ENCODE peak calls at places on chromosomes 16 and 17, in five cellular contexts. One of them, this sample, is unnamed.

GRCh38 chr16:7437843-7438242 is 105.2 kb downstream of the RBFOX1 start:
- DNase-seq in HepG2: no peak
- DNase-seq in GM12878: no peak
- DNase-seq in A549: no peak
- DNase-seq in K562: no peak
- DNase-seq in this sample: no peak

GRCh38 chr16:85445779-85446222 is 167.3 kb upstream of the GSE1 start:
- DNase-seq in HepG2: no peak
- DNase-seq in GM12878: no peak
- DNase-seq in A549: no peak
- DNase-seq in K562: no peak
- DNase-seq in this sample: no peak

GRCh38 chr17:82689077-82689476 is 9.4 kb downstream of the RAB40B start:
- DNase-seq in HepG2: no peak
- DNase-seq in GM12878: no peak
- DNase-seq in A549: no peak
- DNase-seq in K562: no peak
- DNase-seq in this sample: no peak

GRCh38 chr16:66510298-66510697 is 39.6 kb downstream of the TK2 start:
- DNase-seq in HepG2: no peak
- DNase-seq in GM12878: no peak
- DNase-seq in A549: no peak
- DNase-seq in K562: no peak
- DNase-seq in this sample: no peak

GRCh38 chr17:27339836-27340550 is 46.1 kb downstream of the WSB1 start:
- DNase-seq in HepG2: peak; percentile 46
- DNase-seq in GM12878: no peak
- DNase-seq in A549: peak; percentile 46
- DNase-seq in K562: peak; percentile 93
- DNase-seq in this sample: no peak

GRCh38 chr17:59001158-59001814 is 105.4 kb downstream of the TRIM37 start:
- DNase-seq in HepG2: no peak
- DNase-seq in GM12878: peak; percentile 88
- DNase-seq in A549: no peak
- DNase-seq in K562: peak; percentile 19
- DNase-seq in this sample: peak; percentile 51

GRCh38 chr17:50872710-50873424 is 6.7 kb upstream of the TOB1 start:
- DNase-seq in HepG2: no peak
- DNase-seq in GM12878: no peak
- DNase-seq in A549: no peak
- DNase-seq in K562: no peak
- DNase-seq in this sample: no peak

GRCh38 chr17:72558971-72559476 is 438.2 kb downstream of the SOX9 start:
- DNase-seq in HepG2: no peak
- DNase-seq in GM12878: no peak
- DNase-seq in A549: no peak
- DNase-seq in K562: no peak
- DNase-seq in this sample: no peak

GRCh38 chr17:5249615-5250014 is 15.0 kb upstream of the SCIMP start:
- DNase-seq in HepG2: peak; percentile 71
- DNase-seq in GM12878: no peak
- DNase-seq in A549: peak; percentile 83
- DNase-seq in K562: peak; percentile 55
- DNase-seq in this sample: peak; percentile 81

GRCh38 chr17:5254414-5254813 is 19.8 kb upstream of the SCIMP start:
- DNase-seq in HepG2: no peak
- DNase-seq in GM12878: no peak
- DNase-seq in A549: no peak
- DNase-seq in K562: no peak
- DNase-seq in this sample: no peak

DNA sequence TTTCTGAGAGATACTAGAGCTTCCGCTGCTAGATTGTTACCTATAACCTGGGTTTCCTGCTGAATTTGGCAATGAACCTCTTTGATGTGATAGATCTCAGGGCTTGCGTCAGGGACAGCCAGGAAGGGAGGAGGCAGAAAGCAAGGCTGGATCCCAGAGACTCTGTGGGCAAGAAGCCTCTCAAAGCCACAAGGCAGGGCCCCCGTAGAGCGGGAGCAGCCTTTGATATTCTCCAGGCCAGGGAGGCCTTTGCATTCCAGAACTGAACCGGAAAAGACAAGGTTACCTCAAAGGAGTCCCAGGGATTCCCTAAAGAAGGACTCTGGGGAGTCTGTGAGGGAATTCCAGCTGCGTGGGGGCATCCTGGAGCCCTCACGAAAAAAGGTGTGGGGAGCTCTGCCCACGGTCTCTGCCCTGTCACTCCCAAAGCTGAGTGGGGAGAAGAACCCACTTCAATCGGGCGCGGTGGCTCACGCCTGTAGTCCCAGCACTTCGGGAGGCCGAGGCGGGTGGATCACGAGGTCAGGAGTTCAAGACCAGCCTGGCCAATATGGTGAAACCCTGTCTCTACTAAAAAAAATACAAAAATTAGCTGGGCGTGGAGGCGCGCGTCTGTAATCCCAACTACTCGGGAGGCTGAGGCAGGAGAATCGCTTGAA is 14.3 kb upstream of the SCIMP start:
- DNase-seq in HepG2: no peak
- DNase-seq in GM12878: no peak
- DNase-seq in A549: no peak
- DNase-seq in K562: no peak
- DNase-seq in this sample: peak; percentile 48
- TF ChIP-seq JUNB in HepG2: no peak
- TF ChIP-seq JUNB in GM12878: no peak
- TF ChIP-seq JUNB in A549: no peak
- TF ChIP-seq JUNB in K562: no peak
- TF ChIP-seq JUNB in this sample: no peak

GRCh38 chr17:31310260-31310659 is 3.6 kb downstream of the EVI2B start:
- DNase-seq in HepG2: no peak
- DNase-seq in GM12878: no peak
- DNase-seq in A549: no peak
- DNase-seq in K562: no peak
- DNase-seq in this sample: no peak

GRCh38 chr17:31308372-31308905 is 5.4 kb downstream of the EVI2B start:
- DNase-seq in HepG2: no peak
- DNase-seq in GM12878: no peak
- DNase-seq in A549: no peak
- DNase-seq in K562: peak; percentile 16
- DNase-seq in this sample: no peak

GRCh38 chr17:31307640-31308039 is 6.2 kb downstream of the EVI2B start:
- DNase-seq in HepG2: no peak
- DNase-seq in GM12878: no peak
- DNase-seq in A549: no peak
- DNase-seq in K562: no peak
- DNase-seq in this sample: no peak

GRCh38 chr17:31309525-31309924 is 4.3 kb downstream of the EVI2B start:
- DNase-seq in HepG2: no peak
- DNase-seq in GM12878: peak; percentile 65
- DNase-seq in A549: no peak
- DNase-seq in K562: no peak
- DNase-seq in this sample: no peak

DNA sequence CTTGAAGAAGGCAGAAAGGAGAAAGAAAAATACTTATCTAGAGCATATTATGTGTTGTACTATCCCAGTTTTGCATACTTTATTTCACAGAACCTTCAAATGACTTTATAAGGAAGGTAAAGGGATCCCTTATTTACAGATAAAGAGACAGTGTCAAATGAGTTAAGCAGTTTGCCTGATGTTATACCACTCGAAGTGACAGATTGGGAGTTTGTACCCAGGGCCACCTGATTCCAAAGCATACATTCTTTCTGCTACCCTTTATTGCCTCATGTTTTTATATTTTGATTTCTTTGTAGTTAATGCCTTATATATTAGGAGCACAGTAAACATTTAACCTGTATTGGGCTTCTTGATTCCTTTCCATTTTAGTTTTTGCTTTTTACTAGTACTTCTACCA is 4.9 kb downstream of the EVI2B start:
- DNase-seq in HepG2: no peak
- DNase-seq in GM12878: no peak
- DNase-seq in A549: no peak
- DNase-seq in K562: no peak
- DNase-seq in this sample: no peak
- H3K27ac ChIP-seq in HepG2: no peak overlapping the region
- H3K27ac ChIP-seq in GM12878: peak overlapping the region; percentile 95
- H3K27ac ChIP-seq in A549: no peak overlapping the region
- H3K27ac ChIP-seq in K562: peak overlapping the region; percentile 1
- H3K27ac ChIP-seq in this sample: no peak overlapping the region

DNA sequence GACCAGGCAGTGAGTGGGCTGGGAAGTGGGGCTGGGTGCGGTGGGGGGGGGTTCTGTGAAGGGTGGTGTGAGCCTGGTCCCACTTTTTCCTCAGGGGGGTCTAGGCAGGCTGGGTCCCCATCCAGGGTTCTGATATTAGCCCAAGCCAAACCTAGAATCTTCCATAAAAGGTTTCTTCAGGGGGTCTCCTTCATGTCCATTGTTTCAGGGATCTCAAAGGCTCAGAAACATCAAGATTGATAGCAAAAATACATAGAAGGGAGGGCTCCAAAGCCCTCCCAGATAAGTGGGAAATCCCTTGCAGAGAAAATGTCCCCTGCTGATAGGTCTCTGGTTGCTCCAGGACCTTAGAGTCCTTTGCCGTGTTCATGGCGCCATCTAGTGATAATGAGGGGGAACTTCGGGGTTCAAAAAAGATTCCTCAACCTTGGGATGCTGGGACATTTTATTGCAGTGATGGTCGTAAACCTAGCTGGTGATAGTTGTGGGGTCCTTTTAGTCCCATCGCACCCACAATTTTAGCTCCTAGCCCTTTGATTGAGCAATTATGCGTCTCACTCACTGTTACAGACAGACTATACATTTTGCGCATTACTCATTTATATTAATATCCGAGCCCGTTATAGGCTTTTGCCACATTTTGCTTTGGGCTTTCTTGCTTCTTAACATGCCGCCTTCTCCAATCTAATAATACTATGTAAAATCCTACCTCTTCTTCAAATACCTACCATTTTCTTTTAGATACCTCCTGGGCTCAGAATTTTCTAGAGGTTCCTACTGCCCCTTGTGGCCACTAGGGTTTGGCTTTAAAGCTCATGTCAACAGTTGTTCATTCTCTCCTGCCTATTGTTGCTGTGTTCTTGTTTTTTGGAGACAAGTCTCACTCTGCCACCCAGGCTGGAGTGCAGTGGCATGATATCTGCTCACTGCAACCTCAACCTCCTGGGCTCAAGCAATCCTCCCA is 35.1 kb downstream of the IGF2BP1 start:
- DNase-seq in HepG2: peak; percentile 86
- DNase-seq in GM12878: peak; percentile 16
- DNase-seq in A549: peak; percentile 96
- DNase-seq in K562: peak; percentile 85
- DNase-seq in this sample: peak; percentile 93
- TF ChIP-seq JUNB in HepG2: no peak
- TF ChIP-seq JUNB in GM12878: no peak
- TF ChIP-seq JUNB in A549: no peak
- TF ChIP-seq JUNB in K562: no peak
- TF ChIP-seq JUNB in this sample: no peak

GRCh38 chr16:23682181-23682580 is 3.5 kb downstream of the PLK1 start:
- DNase-seq in HepG2: no peak
- DNase-seq in GM12878: no peak
- DNase-seq in A549: no peak
- DNase-seq in K562: no peak
- DNase-seq in this sample: no peak

GRCh38 chr16:23676924-23677480 is 1.7 kb upstream of the PLK1 start:
- DNase-seq in HepG2: no peak
- DNase-seq in GM12878: no peak
- DNase-seq in A549: no peak
- DNase-seq in K562: no peak
- DNase-seq in this sample: no peak

GRCh38 chr16:23679986-23680336 is 1.3 kb downstream of the PLK1 start:
- DNase-seq in HepG2: no peak
- DNase-seq in GM12878: no peak
- DNase-seq in A549: no peak
- DNase-seq in K562: no peak
- DNase-seq in this sample: peak; percentile 24

GRCh38 chr16:23679274-23679985 is 741 bp downstream of the PLK1 start:
- DNase-seq in HepG2: peak; percentile 63
- DNase-seq in GM12878: no peak
- DNase-seq in A549: peak; percentile 80
- DNase-seq in K562: peak; percentile 91
- DNase-seq in this sample: peak; percentile 77

GRCh38 chr16:23678430-23679273 is at the start of gene PLK1:
- DNase-seq in HepG2: peak; percentile 90
- DNase-seq in GM12878: peak; percentile 37
- DNase-seq in A549: peak; percentile 96
- DNase-seq in K562: peak; percentile 95
- DNase-seq in this sample: peak; percentile 98
- H3K27ac ChIP-seq in HepG2: peak within 1 kb of the TSS; percentile 75
- H3K27ac ChIP-seq in GM12878: peak within 1 kb of the TSS; percentile 85
- H3K27ac ChIP-seq in A549: peak within 1 kb of the TSS; percentile 80
- H3K27ac ChIP-seq in K562: peak within 1 kb of the TSS; percentile 99
- H3K27ac ChIP-seq in this sample: peak within 1 kb of the TSS; percentile 94

GRCh38 chr17:8837438-8838075 is 29.9 kb downstream of the PIK3R6 start:
- DNase-seq in HepG2: no peak
- DNase-seq in GM12878: no peak
- DNase-seq in A549: no peak
- DNase-seq in K562: no peak
- DNase-seq in this sample: no peak
- TF ChIP-seq JUNB in HepG2: no peak
- TF ChIP-seq JUNB in GM12878: no peak
- TF ChIP-seq JUNB in A549: no peak
- TF ChIP-seq JUNB in K562: no peak
- TF ChIP-seq JUNB in this sample: no peak

DNA sequence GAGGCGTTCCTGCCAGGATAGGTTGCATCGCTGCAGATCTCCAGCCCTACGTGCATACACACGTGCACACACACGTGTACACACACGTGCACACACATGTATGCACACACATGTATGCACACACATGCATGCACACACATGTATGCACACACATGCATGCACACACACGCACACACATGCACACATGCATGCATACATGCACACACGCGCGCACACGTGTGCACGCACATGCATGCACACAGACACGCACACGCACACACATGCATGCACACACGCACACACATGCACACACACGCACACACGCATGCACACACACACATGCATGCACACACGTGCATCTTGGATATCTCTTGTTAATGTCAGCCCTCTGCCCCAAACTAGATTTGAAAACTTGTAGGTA is 12.1 kb downstream of the CBX4 start:
- DNase-seq in HepG2: no peak
- DNase-seq in GM12878: no peak
- DNase-seq in A549: no peak
- DNase-seq in K562: no peak
- DNase-seq in this sample: no peak
- H3K27ac ChIP-seq in HepG2: no peak overlapping the region
- H3K27ac ChIP-seq in GM12878: no peak overlapping the region
- H3K27ac ChIP-seq in A549: no peak overlapping the region
- H3K27ac ChIP-seq in K562: peak overlapping the region; percentile 87
- H3K27ac ChIP-seq in this sample: no peak overlapping the region